ENCODE peak calls at places on chromosome 14, in six cellular contexts. Z, W, N, I, R and H are unnamed samples. For H3K4me1, the result is how much of the 10 kb centered on the place peaks cover.

GRCh38 chr14:100416921-100417451 is 93.8 kb downstream of the SLC25A47 start:
- DNase-seq in Z (no peak), W (no peak), N (no peak), I (no peak), R (no peak), H (no peak)

GRCh38 chr14:36941783-36942521 is 230.5 kb downstream of the SLC25A21 start:
- DNase-seq in Z (no peak), W (peak), N (peak), I (peak), R (peak), H (peak)

GRCh38 chr14:26330982-26331381 is 266.9 kb downstream of the NOVA1 start:
- DNase-seq in Z (no peak), W (no peak), N (no peak), I (no peak), R (no peak), H (no peak)

GRCh38 chr14:21098134-21098891 is at the start of gene ZNF219:
- DNase-seq in Z (no peak), W (peak), N (no peak), I (peak), R (peak), H (peak)

GRCh38 chr14:37197421-37198272 is at the start of gene MIPOL1:
- DNase-seq in Z (peak), W (peak), N (peak), I (peak), R (peak), H (peak)

GRCh38 chr14:103283916-103284315 is 50.1 kb upstream of the EIF5 start:
- DNase-seq in Z (no peak), W (peak), N (no peak), I (no peak), R (no peak), H (no peak)

GRCh38 chr14:19947413-19948090 is 16.8 kb downstream of the OR4K1 start:
- DNase-seq in Z (no peak), W (no peak), N (no peak), I (no peak), R (no peak), H (no peak)

GRCh38 chr14:28760431-28760996 is 6.1 kb upstream of the FOXG1 start:
- DNase-seq in Z (no peak), W (no peak), N (no peak), I (no peak), R (no peak), H (no peak)

GRCh38 chr14:104546021-104546491 is 33.5 kb upstream of the C14orf180 start:
- DNase-seq in Z (no peak), W (no peak), N (no peak), I (peak), R (no peak), H (peak)

GRCh38 chr14:68916358-68916757 is 62.7 kb downstream of the ACTN1 start:
- DNase-seq in Z (no peak), W (no peak), N (no peak), I (no peak), R (no peak), H (no peak)

GRCh38 chr14:90091393-90091792 is 29.6 kb downstream of the KCNK13 start:
- DNase-seq in Z (peak), W (no peak), N (no peak), I (no peak), R (no peak), H (no peak)

GRCh38 chr14:104707629-104708595 is 16.1 kb upstream of the ADSS1 start:
- DNase-seq in Z (no peak), W (no peak), N (no peak), I (no peak), R (no peak), H (no peak)

GRCh38 chr14:85437143-85437542 is 92.8 kb upstream of the FLRT2 start:
- DNase-seq in Z (no peak), W (no peak), N (no peak), I (no peak), R (peak), H (no peak)

GRCh38 chr14:59346796-59347510 is 118.2 kb downstream of the GPR135 start:
- DNase-seq in Z (no peak), W (no peak), N (no peak), I (no peak), R (no peak), H (no peak)

GRCh38 chr14:59346329-59346728 is 118.9 kb downstream of the GPR135 start:
- DNase-seq in Z (no peak), W (no peak), N (no peak), I (no peak), R (no peak), H (no peak)

GRCh38 chr14:59347915-59348314 is 117.3 kb downstream of the GPR135 start:
- DNase-seq in Z (no peak), W (no peak), N (no peak), I (no peak), R (no peak), H (no peak)

GRCh38 chr14:59349154-59349772 is 115.9 kb downstream of the GPR135 start:
- DNase-seq in Z (no peak), W (no peak), N (no peak), I (no peak), R (no peak), H (no peak)

GRCh38 chr14:59347511-59347900 is 117.7 kb downstream of the GPR135 start:
- DNase-seq in Z (no peak), W (no peak), N (no peak), I (no peak), R (no peak), H (no peak)
- TF ChIP-seq POLR2A in Z (no peak), W (no peak), N (no peak), I (no peak), R (no peak), H (no peak)

DNA sequence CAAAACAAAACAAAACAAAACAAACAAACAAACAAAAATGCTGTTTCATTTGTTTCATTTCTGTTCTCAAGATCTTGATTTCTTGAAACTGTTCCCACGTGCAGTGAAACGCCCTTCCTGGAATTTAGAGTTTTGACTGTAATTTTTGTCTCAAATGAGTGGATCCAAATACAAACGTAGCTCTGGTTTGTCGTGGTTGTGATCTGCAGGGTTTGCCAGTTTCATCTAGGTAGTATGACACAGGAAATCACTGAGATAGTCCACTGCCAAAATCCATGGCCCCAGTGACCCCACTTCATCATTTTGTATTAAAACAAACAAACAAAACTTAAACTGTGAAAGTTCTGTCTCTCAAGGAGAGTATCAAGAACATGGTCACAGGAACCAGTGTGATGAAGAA is 838.6 kb downstream of the BCL11B start:
- DNase-seq in Z (no peak), W (no peak), N (no peak), I (no peak), R (no peak), H (no peak)
- TF ChIP-seq POLR2AphosphoS5 in Z (no peak), W (no peak), N (no peak), I (no peak), R (no peak), H (no peak)

GRCh38 chr14:93002851-93003298 is 79.9 kb downstream of the CHGA start:
- DNase-seq in Z (no peak), W (no peak), N (no peak), I (no peak), R (no peak), H (no peak)

GRCh38 chr14:93005135-93005813 is 82.3 kb downstream of the CHGA start:
- DNase-seq in Z (no peak), W (no peak), N (no peak), I (no peak), R (peak), H (no peak)

GRCh38 chr14:93005838-93006237 is 82.9 kb downstream of the CHGA start:
- DNase-seq in Z (no peak), W (no peak), N (no peak), I (no peak), R (no peak), H (no peak)

GRCh38 chr14:93004699-93005082 is 81.7 kb downstream of the CHGA start:
- DNase-seq in Z (no peak), W (no peak), N (no peak), I (no peak), R (no peak), H (no peak)

GRCh38 chr14:93003945-93004698 is 81.2 kb downstream of the CHGA start:
- DNase-seq in Z (no peak), W (no peak), N (no peak), I (no peak), R (no peak), H (no peak)
- H3K4me1 ChIP-seq in Z (half or more), W (under half), N (under half), I (half or more), R (under half), H (half or more)

GRCh38 chr14:65303185-65303901 is 109.2 kb upstream of the FUT8 start:
- DNase-seq in Z (no peak), W (no peak), N (no peak), I (no peak), R (no peak), H (no peak)
- TF ChIP-seq POLR2A in Z (no peak), W (no peak), N (no peak), I (no peak), R (no peak), H (no peak)

DNA sequence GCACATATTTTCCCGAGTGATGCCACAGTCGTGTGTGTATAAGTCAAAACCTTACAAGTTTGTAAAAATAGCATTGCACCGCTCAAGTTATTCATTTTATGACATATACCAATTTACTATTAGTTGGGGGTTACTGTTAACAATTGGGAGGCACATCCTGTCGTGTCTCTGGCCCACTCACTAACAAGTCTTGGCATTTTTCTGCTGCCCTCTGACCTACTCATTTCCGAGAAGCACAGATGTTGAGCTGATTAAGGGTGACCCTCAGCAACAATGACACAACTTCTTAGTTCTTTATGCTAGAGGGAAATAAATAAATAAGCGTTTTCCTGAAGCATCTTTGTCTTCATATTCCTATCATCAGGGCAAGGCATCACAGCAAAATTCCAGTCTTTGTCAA is 6.8 kb upstream of the ATG14 start:
- DNase-seq in Z (no peak), W (no peak), N (no peak), I (no peak), R (no peak), H (no peak)
- TF ChIP-seq POLR2AphosphoS5 in Z (no peak), W (no peak), N (no peak), I (no peak), R (no peak), H (no peak)